ENCODE peak calls at places on chromosome 15, in six cellular contexts. Z is endothelial cell, H is progenitor cell of endocrine pancreas, N is astrocyte of the spinal cord, Y is sigmoid colon, X is fibroblast of pulmonary artery. M is an unnamed sample.

GRCh38 chr15:65450556-65450955 is 27.8 kb upstream of the IGDCC4 start:
- DNase-seq in Z (no peak), H (no peak), N (no peak), Y (no peak), X (no peak), M (no peak)

GRCh38 chr15:37981781-37982180 is 47.3 kb downstream of the TMCO5A start:
- DNase-seq in Z (no peak), H (no peak), N (peak), Y (no peak), X (peak), M (peak)

GRCh38 chr15:78149805-78150751 is 916 bp downstream of the IDH3A start:
- DNase-seq in Z (no peak), H (no peak), N (peak), Y (no peak), X (peak), M (no peak)

GRCh38 chr15:42131826-42132806 is 24.3 kb downstream of the PLA2G4F start:
- DNase-seq in Z (no peak), H (no peak), N (no peak), Y (no peak), X (no peak), M (no peak)

GRCh38 chr15:101348643-101349496 is 53.8 kb upstream of the SNRPA1 start:
- DNase-seq in Z (no peak), H (no peak), N (no peak), Y (no peak), X (peak), M (no peak)

GRCh38 chr15:49423021-49423420 is at the start of gene FGF7:
- DNase-seq in Z (no peak), H (no peak), N (peak), Y (peak), X (peak), M (no peak)

GRCh38 chr15:78671626-78672211 is 30.7 kb upstream of the CHRNB4 start:
- DNase-seq in Z (no peak), H (no peak), N (no peak), Y (no peak), X (no peak), M (no peak)

GRCh38 chr15:67839929-67840746 is at the start of gene RNU6-1:
- DNase-seq in Z (peak), H (peak), N (peak), Y (peak), X (peak), M (peak)

GRCh38 chr15:92391640-92392039 is 2.0 kb upstream of the ST8SIA2 start:
- DNase-seq in Z (peak), H (no peak), N (peak), Y (no peak), X (peak), M (no peak)

GRCh38 chr15:92696096-92696495 is 40.5 kb upstream of the FAM174B start:
- DNase-seq in Z (no peak), H (no peak), N (no peak), Y (no peak), X (no peak), M (no peak)

DNA sequence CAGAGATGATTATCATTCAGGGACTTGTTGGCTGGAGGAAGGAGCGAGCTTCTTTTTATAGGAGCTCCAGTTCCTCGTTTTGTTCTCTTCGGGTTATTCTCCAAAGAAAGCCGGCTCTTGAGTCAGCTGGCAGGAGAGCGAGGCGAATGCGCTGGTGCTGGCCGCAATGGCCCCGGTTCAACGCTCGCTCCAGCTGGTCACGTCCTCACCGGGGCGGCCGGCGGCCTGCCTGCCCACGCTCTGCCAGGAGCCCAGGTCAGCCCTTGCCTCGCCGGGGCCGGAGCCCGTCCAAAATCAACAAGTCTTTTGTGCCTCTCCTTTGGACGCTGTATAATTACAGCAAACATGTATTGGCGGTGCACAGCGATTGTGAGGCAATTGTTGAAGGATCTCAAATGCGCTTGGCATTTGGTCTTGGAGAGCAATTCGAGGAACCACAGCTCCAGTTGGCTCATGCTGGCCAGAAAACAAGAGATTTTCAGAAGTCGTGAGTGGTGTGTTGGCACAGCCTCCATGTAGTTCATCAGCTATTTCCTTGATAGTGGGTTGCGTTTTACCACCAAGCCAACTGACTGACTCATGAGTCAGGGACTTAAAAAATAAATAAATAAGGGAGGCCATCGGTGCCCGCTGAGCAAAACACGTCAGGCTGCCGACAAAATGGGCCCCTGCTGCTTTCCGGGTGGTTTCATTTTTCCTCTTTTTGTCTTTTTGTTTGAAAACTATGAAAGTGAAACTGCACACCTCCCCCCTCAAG is 288.5 kb downstream of the UACA start:
- DNase-seq in Z (no peak), H (no peak), N (peak), Y (peak), X (peak), M (peak)
- TF ChIP-seq CTCF in Z (no peak), H (no peak), N (no peak), Y (no peak), X (no peak), M (no peak)

GRCh38 chr15:75637245-75638009 is 2.6 kb downstream of the IMP3 start:
- DNase-seq in Z (no peak), H (no peak), N (no peak), Y (no peak), X (no peak), M (no peak)
- TF ChIP-seq CTCF in Z (no peak), H (no peak), N (no peak), Y (no peak), X (no peak), M (no peak)

GRCh38 chr15:47496343-47497185 is 220.7 kb upstream of the SEMA6D start:
- DNase-seq in Z (no peak), H (no peak), N (no peak), Y (no peak), X (no peak), M (no peak)
- TF ChIP-seq CTCF in Z (peak), H (peak), N (no peak), Y (no peak), X (peak), M (no peak)

DNA sequence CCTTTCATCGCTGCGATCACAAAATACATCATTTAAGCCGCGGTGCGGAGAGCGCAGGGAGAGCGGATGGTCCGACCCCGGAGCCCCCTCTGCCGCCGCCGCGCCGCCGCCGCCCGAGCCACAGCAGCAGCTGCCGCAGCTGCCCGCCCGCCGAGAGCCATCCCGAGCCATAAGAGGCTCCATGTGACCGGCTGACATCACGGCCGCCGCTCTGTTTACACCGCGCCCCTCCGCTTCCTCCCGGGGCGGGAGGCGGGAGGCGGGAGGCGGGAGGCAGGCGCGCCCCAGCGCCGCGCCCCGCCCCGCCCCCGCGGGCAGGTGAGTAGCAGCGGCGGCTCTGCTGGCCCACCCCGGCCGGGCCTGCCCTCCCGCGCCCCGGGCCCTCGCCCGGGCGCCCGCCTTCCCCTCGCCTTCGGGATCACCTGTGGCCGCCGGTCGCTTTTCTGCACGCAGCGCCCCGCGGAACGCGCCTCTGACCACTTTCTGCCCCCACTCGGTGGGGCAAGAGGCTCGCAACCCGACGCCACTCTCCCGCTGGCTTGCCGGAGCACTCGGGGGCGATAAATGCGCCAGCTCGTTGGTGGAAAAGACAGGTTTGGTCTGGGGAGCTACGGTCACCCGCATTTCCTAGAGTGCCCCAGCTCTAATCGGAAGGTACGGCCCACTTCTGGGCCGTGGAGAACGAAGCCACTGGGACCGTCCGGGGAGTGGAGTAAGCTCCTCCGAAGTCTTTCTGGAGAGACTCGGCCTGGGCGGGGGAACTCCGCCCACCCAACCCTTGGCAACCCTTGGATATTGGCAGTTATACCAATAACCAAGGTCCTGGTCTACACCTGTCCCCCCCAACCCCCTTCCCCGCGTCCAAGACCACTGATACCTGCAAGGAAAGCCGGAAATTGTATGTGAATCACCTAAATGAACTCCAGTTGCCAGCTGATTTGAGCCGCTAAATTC is 113.7 kb upstream of the ICE2 start:
- DNase-seq in Z (peak), H (peak), N (peak), Y (peak), X (peak), M (peak)
- TF ChIP-seq CTCF in Z (peak), H (peak), N (no peak), Y (no peak), X (no peak), M (no peak)